ENCODE peak calls at places on chromosome 3, in eight cellular contexts. One of them, this sample, is unnamed.
A peak's percentile ranks its signal among the peaks of the same experiment; 100 is the strongest.

GRCh38 chr3:140164922-140165590 is 230.1 kb downstream of the CLSTN2 start:
- DNase-seq in GM12878: no peak
- DNase-seq in HepG2: no peak
- DNase-seq in A549: no peak
- DNase-seq in IMR-90: no peak
- DNase-seq in WTC11: no peak
- DNase-seq in SK-N-SH: no peak
- DNase-seq in H1: no peak
- DNase-seq in this sample: no peak

GRCh38 chr3:2303567-2303966 is 204.9 kb downstream of the CNTN4 start:
- DNase-seq in GM12878: no peak
- DNase-seq in HepG2: no peak
- DNase-seq in A549: no peak
- DNase-seq in IMR-90: no peak
- DNase-seq in WTC11: no peak
- DNase-seq in SK-N-SH: no peak
- DNase-seq in H1: no peak
- DNase-seq in this sample: no peak

GRCh38 chr3:44966795-44967278 is 9.1 kb downstream of the ZDHHC3 start:
- DNase-seq in GM12878: no peak
- DNase-seq in HepG2: no peak
- DNase-seq in A549: no peak
- DNase-seq in IMR-90: no peak
- DNase-seq in WTC11: no peak
- DNase-seq in SK-N-SH: no peak
- DNase-seq in H1: no peak
- DNase-seq in this sample: peak; percentile 82

GRCh38 chr3:42557849-42558248 is 23.9 kb downstream of the SEC22C start:
- DNase-seq in GM12878: no peak
- DNase-seq in HepG2: peak; percentile 13
- DNase-seq in A549: no peak
- DNase-seq in IMR-90: no peak
- DNase-seq in WTC11: no peak
- DNase-seq in SK-N-SH: no peak
- DNase-seq in H1: no peak
- DNase-seq in this sample: no peak

GRCh38 chr3:54122046-54122801 is at the start of gene CACNA2D3:
- DNase-seq in GM12878: no peak
- DNase-seq in HepG2: no peak
- DNase-seq in A549: no peak
- DNase-seq in IMR-90: no peak
- DNase-seq in WTC11: peak; percentile 54
- DNase-seq in SK-N-SH: peak; percentile 74
- DNase-seq in H1: no peak
- DNase-seq in this sample: no peak

GRCh38 chr3:66115858-66116654 is 77.3 kb upstream of the MAGI1 start:
- DNase-seq in GM12878: no peak
- DNase-seq in HepG2: peak; percentile 81
- DNase-seq in A549: peak; percentile 59
- DNase-seq in IMR-90: peak; percentile 98
- DNase-seq in WTC11: peak; percentile 37
- DNase-seq in SK-N-SH: peak; percentile 19
- DNase-seq in H1: peak; percentile 54
- DNase-seq in this sample: no peak

GRCh38 chr3:82093641-82094040 is 332.2 kb upstream of the GBE1 start:
- DNase-seq in GM12878: no peak
- DNase-seq in HepG2: no peak
- DNase-seq in A549: no peak
- DNase-seq in IMR-90: no peak
- DNase-seq in WTC11: no peak
- DNase-seq in SK-N-SH: no peak
- DNase-seq in H1: no peak
- DNase-seq in this sample: no peak

GRCh38 chr3:154023148-154023547 is 98.0 kb upstream of the ARHGEF26 start:
- DNase-seq in GM12878: no peak
- DNase-seq in HepG2: peak; percentile 85
- DNase-seq in A549: peak; percentile 72
- DNase-seq in IMR-90: no peak
- DNase-seq in WTC11: no peak
- DNase-seq in SK-N-SH: no peak
- DNase-seq in H1: no peak
- DNase-seq in this sample: no peak

GRCh38 chr3:2985479-2985878 is 124.7 kb downstream of the IL5RA start:
- DNase-seq in GM12878: no peak
- DNase-seq in HepG2: no peak
- DNase-seq in A549: no peak
- DNase-seq in IMR-90: no peak
- DNase-seq in WTC11: no peak
- DNase-seq in SK-N-SH: no peak
- DNase-seq in H1: no peak
- DNase-seq in this sample: no peak

GRCh38 chr3:121111914-121112612 is 204.1 kb downstream of the STXBP5L start:
- DNase-seq in GM12878: no peak
- DNase-seq in HepG2: peak; percentile 14
- DNase-seq in A549: peak; percentile 3
- DNase-seq in IMR-90: no peak
- DNase-seq in WTC11: peak; percentile 67
- DNase-seq in SK-N-SH: no peak
- DNase-seq in H1: peak; percentile 25
- DNase-seq in this sample: peak; percentile 1

GRCh38 chr3:163722421-163722820 is 1355.9 kb downstream of the SI start:
- DNase-seq in GM12878: no peak
- DNase-seq in HepG2: no peak
- DNase-seq in A549: no peak
- DNase-seq in IMR-90: no peak
- DNase-seq in WTC11: peak; percentile 75
- DNase-seq in SK-N-SH: no peak
- DNase-seq in H1: peak; percentile 66
- DNase-seq in this sample: no peak

GRCh38 chr3:55322649-55323048 is 164.5 kb downstream of the WNT5A start:
- DNase-seq in GM12878: no peak
- DNase-seq in HepG2: no peak
- DNase-seq in A549: no peak
- DNase-seq in IMR-90: no peak
- DNase-seq in WTC11: no peak
- DNase-seq in SK-N-SH: no peak
- DNase-seq in H1: no peak
- DNase-seq in this sample: no peak

GRCh38 chr3:133838916-133839800 is 33.5 kb downstream of the SRPRB start:
- DNase-seq in GM12878: no peak
- DNase-seq in HepG2: no peak
- DNase-seq in A549: no peak
- DNase-seq in IMR-90: no peak
- DNase-seq in WTC11: no peak
- DNase-seq in SK-N-SH: no peak
- DNase-seq in H1: no peak
- DNase-seq in this sample: no peak

GRCh38 chr3:79415351-79415750 is 352.4 kb downstream of the ROBO1 start:
- DNase-seq in GM12878: no peak
- DNase-seq in HepG2: no peak
- DNase-seq in A549: no peak
- DNase-seq in IMR-90: no peak
- DNase-seq in WTC11: no peak
- DNase-seq in SK-N-SH: no peak
- DNase-seq in H1: no peak
- DNase-seq in this sample: no peak

GRCh38 chr3:32568953-32569352 is 1.7 kb downstream of the DYNC1LI1 start:
- DNase-seq in GM12878: no peak
- DNase-seq in HepG2: no peak
- DNase-seq in A549: no peak
- DNase-seq in IMR-90: no peak
- DNase-seq in WTC11: no peak
- DNase-seq in SK-N-SH: no peak
- DNase-seq in H1: no peak
- DNase-seq in this sample: no peak

GRCh38 chr3:183555541-183556081 is at the start of gene KLHL6:
- DNase-seq in GM12878: peak; percentile 64
- DNase-seq in HepG2: no peak
- DNase-seq in A549: no peak
- DNase-seq in IMR-90: no peak
- DNase-seq in WTC11: no peak
- DNase-seq in SK-N-SH: no peak
- DNase-seq in H1: no peak
- DNase-seq in this sample: peak; percentile 53

GRCh38 chr3:117688583-117688982 is 979.0 kb downstream of the TUSC7 start:
- DNase-seq in GM12878: no peak
- DNase-seq in HepG2: no peak
- DNase-seq in A549: no peak
- DNase-seq in IMR-90: no peak
- DNase-seq in WTC11: peak; percentile 20
- DNase-seq in SK-N-SH: no peak
- DNase-seq in H1: no peak
- DNase-seq in this sample: no peak

GRCh38 chr3:154971771-154972326 is 108.3 kb upstream of the MME start:
- DNase-seq in GM12878: no peak
- DNase-seq in HepG2: no peak
- DNase-seq in A549: peak; percentile 1
- DNase-seq in IMR-90: peak; percentile 42
- DNase-seq in WTC11: no peak
- DNase-seq in SK-N-SH: no peak
- DNase-seq in H1: no peak
- DNase-seq in this sample: no peak

GRCh38 chr3:140863481-140864084 is 78.1 kb upstream of the SLC25A36 start:
- DNase-seq in GM12878: peak; percentile 44
- DNase-seq in HepG2: peak; percentile 49
- DNase-seq in A549: peak; percentile 42
- DNase-seq in IMR-90: peak; percentile 39
- DNase-seq in WTC11: peak; percentile 58
- DNase-seq in SK-N-SH: peak; percentile 45
- DNase-seq in H1: peak; percentile 23
- DNase-seq in this sample: peak; percentile 21

GRCh38 chr3:168414149-168414548 is 318.4 kb upstream of the GOLIM4 start:
- DNase-seq in GM12878: no peak
- DNase-seq in HepG2: no peak
- DNase-seq in A549: no peak
- DNase-seq in IMR-90: no peak
- DNase-seq in WTC11: no peak
- DNase-seq in SK-N-SH: no peak
- DNase-seq in H1: no peak
- DNase-seq in this sample: no peak

GRCh38 chr3:127753898-127754410 is 68.4 kb downstream of the MGLL start:
- DNase-seq in GM12878: no peak
- DNase-seq in HepG2: no peak
- DNase-seq in A549: no peak
- DNase-seq in IMR-90: no peak
- DNase-seq in WTC11: no peak
- DNase-seq in SK-N-SH: no peak
- DNase-seq in H1: no peak
- DNase-seq in this sample: no peak

GRCh38 chr3:2978977-2979732 is 131.0 kb downstream of the IL5RA start:
- DNase-seq in GM12878: no peak
- DNase-seq in HepG2: no peak
- DNase-seq in A549: no peak
- DNase-seq in IMR-90: no peak
- DNase-seq in WTC11: no peak
- DNase-seq in SK-N-SH: no peak
- DNase-seq in H1: peak; percentile 25
- DNase-seq in this sample: no peak

GRCh38 chr3:97872209-97873042 is 50.6 kb downstream of the CRYBG3 start:
- DNase-seq in GM12878: no peak
- DNase-seq in HepG2: no peak
- DNase-seq in A549: no peak
- DNase-seq in IMR-90: peak; percentile 97
- DNase-seq in WTC11: no peak
- DNase-seq in SK-N-SH: peak; percentile 19
- DNase-seq in H1: no peak
- DNase-seq in this sample: no peak

DNA sequence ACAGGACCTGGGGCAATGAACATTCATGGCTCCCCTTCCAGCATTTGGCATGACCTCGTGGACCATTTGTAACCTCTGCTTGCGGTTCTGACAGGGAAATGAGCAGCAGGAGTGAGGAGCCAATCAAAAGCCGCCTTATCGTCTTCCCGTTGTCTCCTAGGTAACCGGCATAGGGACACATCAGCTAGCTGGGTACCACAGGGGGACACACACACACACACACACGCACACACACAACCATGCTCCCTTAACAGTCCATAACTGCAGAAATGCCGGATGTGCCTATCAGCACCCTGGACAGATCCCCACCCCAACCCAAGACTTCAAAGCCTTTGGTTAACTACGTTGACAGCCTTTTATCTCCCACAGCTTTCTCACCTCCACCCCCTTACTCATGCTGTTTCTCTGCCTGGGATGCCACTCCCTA is 53.4 kb upstream of the CCDC174 start:
- DNase-seq in GM12878: no peak
- DNase-seq in HepG2: no peak
- DNase-seq in A549: peak; percentile 49
- DNase-seq in IMR-90: peak; percentile 39
- DNase-seq in WTC11: peak; percentile 67
- DNase-seq in SK-N-SH: peak; percentile 85
- DNase-seq in H1: no peak
- DNase-seq in this sample: peak; percentile 73
- TF ChIP-seq USF2 in GM12878: no peak
- TF ChIP-seq USF2 in HepG2: no peak
- TF ChIP-seq USF2 in A549: no peak
- TF ChIP-seq USF2 in IMR-90: no peak
- TF ChIP-seq USF2 in WTC11: no peak
- TF ChIP-seq USF2 in SK-N-SH: no peak
- TF ChIP-seq USF2 in H1: no peak
- TF ChIP-seq USF2 in this sample: no peak

GRCh38 chr3:88149146-88149515 is 628 bp upstream of the C3orf38 start:
- DNase-seq in GM12878: no peak
- DNase-seq in HepG2: no peak
- DNase-seq in A549: no peak
- DNase-seq in IMR-90: peak; percentile 16
- DNase-seq in WTC11: peak; percentile 20
- DNase-seq in SK-N-SH: peak; percentile 47
- DNase-seq in H1: no peak
- DNase-seq in this sample: peak; percentile 41
- TF ChIP-seq USF2 in GM12878: no peak
- TF ChIP-seq USF2 in HepG2: no peak
- TF ChIP-seq USF2 in A549: no peak
- TF ChIP-seq USF2 in IMR-90: no peak
- TF ChIP-seq USF2 in WTC11: no peak
- TF ChIP-seq USF2 in SK-N-SH: no peak
- TF ChIP-seq USF2 in H1: no peak
- TF ChIP-seq USF2 in this sample: no peak

DNA sequence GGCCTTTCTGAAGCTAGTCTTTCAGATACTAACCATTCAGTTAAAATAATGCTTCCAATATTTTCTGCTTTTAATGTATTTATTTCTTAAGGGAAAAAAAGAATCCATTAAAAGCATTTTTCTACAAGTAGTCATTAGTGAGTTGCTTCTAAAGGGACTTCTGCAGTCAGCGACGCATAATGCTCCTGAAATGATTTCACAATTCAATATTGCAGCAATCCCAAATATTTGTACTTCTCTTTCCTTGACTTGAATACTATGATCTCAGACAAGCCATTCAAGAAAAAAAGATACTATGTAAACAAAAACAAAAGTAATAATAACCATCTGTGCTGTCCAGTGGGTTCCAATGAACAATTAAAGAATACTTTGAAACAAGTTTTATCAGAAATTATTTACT is 681.0 kb downstream of the DIPK2A start:
- DNase-seq in GM12878: no peak
- DNase-seq in HepG2: no peak
- DNase-seq in A549: no peak
- DNase-seq in IMR-90: peak; percentile 54
- DNase-seq in WTC11: no peak
- DNase-seq in SK-N-SH: no peak
- DNase-seq in H1: no peak
- DNase-seq in this sample: no peak
- TF ChIP-seq USF2 in GM12878: no peak
- TF ChIP-seq USF2 in HepG2: no peak
- TF ChIP-seq USF2 in A549: no peak
- TF ChIP-seq USF2 in IMR-90: no peak
- TF ChIP-seq USF2 in WTC11: no peak
- TF ChIP-seq USF2 in SK-N-SH: no peak
- TF ChIP-seq USF2 in H1: no peak
- TF ChIP-seq USF2 in this sample: no peak

GRCh38 chr3:17194116-17194515 is 309.4 kb downstream of the PLCL2 start:
- DNase-seq in GM12878: no peak
- DNase-seq in HepG2: no peak
- DNase-seq in A549: no peak
- DNase-seq in IMR-90: no peak
- DNase-seq in WTC11: no peak
- DNase-seq in SK-N-SH: no peak
- DNase-seq in H1: no peak
- DNase-seq in this sample: no peak
- TF ChIP-seq USF2 in GM12878: no peak
- TF ChIP-seq USF2 in HepG2: no peak
- TF ChIP-seq USF2 in A549: no peak
- TF ChIP-seq USF2 in IMR-90: no peak
- TF ChIP-seq USF2 in WTC11: no peak
- TF ChIP-seq USF2 in SK-N-SH: no peak
- TF ChIP-seq USF2 in H1: no peak
- TF ChIP-seq USF2 in this sample: no peak

This sample was measured in K562.